ENCODE peak calls at places on chromosomes 11 and 22, in four cellular contexts. E is spleen, Z is PC-3, V is stomach. J is an unnamed sample.

GRCh38 chr11:45054956-45055355 is 91.5 kb upstream of the PRDM11 start:
- DNase-seq in E (no peak), Z (no peak), V (no peak), J (no peak)

GRCh38 chr22:43053176-43053575 is 36.0 kb downstream of the TTLL1 start:
- DNase-seq in E (no peak), Z (peak), V (no peak), J (no peak)

GRCh38 chr11:114348200-114349191 is 51.8 kb downstream of the C11orf71 start:
- DNase-seq in E (no peak), Z (peak), V (peak), J (no peak)

GRCh38 chr11:10326080-10326964 is 21.4 kb downstream of the ADM start:
- DNase-seq in E (no peak), Z (peak), V (peak), J (peak)

GRCh38 chr11:120562806-120563425 is 51.4 kb downstream of the GRIK4 start:
- DNase-seq in E (peak), Z (no peak), V (no peak), J (peak)

GRCh38 chr11:17762309-17762974 is 27.9 kb downstream of the KCNC1 start:
- DNase-seq in E (no peak), Z (peak), V (no peak), J (no peak)

GRCh38 chr22:26398741-26399153 is 30.3 kb upstream of the ASPHD2 start:
- DNase-seq in E (no peak), Z (peak), V (peak), J (peak)

GRCh38 chr11:112128483-112129121 is 35.3 kb downstream of the IL18 start:
- DNase-seq in E (no peak), Z (peak), V (peak), J (peak)

GRCh38 chr22:40748388-40748970 is 69.2 kb downstream of the MCHR1 start:
- DNase-seq in E (no peak), Z (no peak), V (no peak), J (no peak)

GRCh38 chr11:26193714-26194373 is 138.1 kb upstream of the ANO3 start:
- DNase-seq in E (no peak), Z (peak), V (no peak), J (no peak)

GRCh38 chr11:2668876-2669275 is 30.9 kb downstream of the KCNQ1OT1 start:
- DNase-seq in E (peak), Z (no peak), V (peak), J (no peak)

GRCh38 chr11:115083129-115083823 is 404.9 kb downstream of the NXPE2 start:
- DNase-seq in E (no peak), Z (no peak), V (no peak), J (no peak)

GRCh38 chr11:59025097-59025496 is 61.0 kb upstream of the GLYATL1B start:
- DNase-seq in E (no peak), Z (no peak), V (peak), J (no peak)

GRCh38 chr22:44668190-44668885 is 33.7 kb upstream of the PRR5 start:
- DNase-seq in E (peak), Z (no peak), V (no peak), J (peak)

GRCh38 chr11:30006876-30007275 is 10.0 kb downstream of the KCNA4 start:
- DNase-seq in E (no peak), Z (no peak), V (no peak), J (no peak)

GRCh38 chr11:10550503-10550902 is 9.5 kb upstream of the RNF141 start:
- DNase-seq in E (no peak), Z (peak), V (no peak), J (no peak)

GRCh38 chr11:103659138-103659734 is 377.2 kb upstream of the DDI1 start:
- DNase-seq in E (no peak), Z (peak), V (no peak), J (no peak)

GRCh38 chr22:49961601-49962011 is 1.0 kb downstream of the PIM3 start:
- DNase-seq in E (no peak), Z (no peak), V (no peak), J (no peak)
- H3K27ac ChIP-seq in E (peak), Z (peak), V (peak), J (peak)

GRCh38 chr11:93728792-93729128 is 12.5 kb downstream of the TAF1D start:
- DNase-seq in E (no peak), Z (no peak), V (no peak), J (no peak)

GRCh38 chr11:93729129-93729616 is 12.1 kb downstream of the TAF1D start:
- DNase-seq in E (no peak), Z (no peak), V (no peak), J (no peak)

GRCh38 chr11:93727985-93728791 is 13.1 kb downstream of the TAF1D start:
- DNase-seq in E (no peak), Z (no peak), V (no peak), J (no peak)

GRCh38 chr11:93732237-93732892 is 8.9 kb downstream of the TAF1D start:
- DNase-seq in E (no peak), Z (no peak), V (no peak), J (no peak)

DNA sequence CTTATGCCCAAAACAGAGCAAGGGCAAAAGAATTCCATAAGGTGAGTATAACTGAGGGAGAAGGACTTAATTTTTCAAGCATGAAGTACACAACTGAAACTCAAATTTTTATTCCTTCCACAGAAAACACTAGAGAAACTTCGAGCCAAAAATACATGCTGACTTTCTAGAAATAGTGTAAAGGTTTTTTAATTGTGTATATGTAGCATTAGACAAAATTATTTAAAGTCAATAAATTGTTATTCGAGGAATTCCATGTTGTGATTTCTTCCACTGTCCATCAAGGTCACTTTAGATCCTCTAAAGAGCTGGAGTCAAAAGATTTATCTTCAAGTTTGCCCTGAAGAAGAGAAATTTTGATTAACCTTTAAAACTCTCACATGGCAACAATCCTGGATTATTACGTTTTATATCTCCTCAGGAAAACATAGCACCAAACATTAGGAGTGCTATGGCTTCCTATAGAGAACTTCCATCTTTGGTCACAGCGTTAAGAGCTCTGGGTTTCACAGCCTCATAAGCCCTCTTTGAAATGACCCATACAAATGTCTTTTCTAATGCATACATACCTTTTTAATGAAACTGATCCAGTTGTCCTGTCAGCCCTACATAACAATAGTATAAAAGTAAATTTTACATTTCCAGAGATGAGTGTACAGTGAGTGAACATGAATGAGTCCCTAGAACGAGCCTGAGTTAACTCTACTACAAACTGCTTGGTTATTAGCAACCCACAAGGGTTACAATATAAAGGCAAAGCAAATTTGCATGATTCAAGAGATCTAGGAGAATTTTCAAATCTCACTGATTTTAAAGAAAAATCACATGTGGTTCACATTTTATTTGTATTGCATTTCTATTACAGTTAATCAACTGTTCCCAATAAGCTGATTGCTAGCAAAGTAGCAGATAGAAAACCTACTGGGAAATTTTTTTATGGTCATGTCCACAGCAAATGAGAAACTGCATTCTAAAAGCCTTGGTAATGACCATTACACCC is 10.9 kb downstream of the TAF1D start:
- DNase-seq in E (no peak), Z (no peak), V (no peak), J (no peak)
- H3K27ac ChIP-seq in E (no peak), Z (no peak), V (peak), J (no peak)

DNA sequence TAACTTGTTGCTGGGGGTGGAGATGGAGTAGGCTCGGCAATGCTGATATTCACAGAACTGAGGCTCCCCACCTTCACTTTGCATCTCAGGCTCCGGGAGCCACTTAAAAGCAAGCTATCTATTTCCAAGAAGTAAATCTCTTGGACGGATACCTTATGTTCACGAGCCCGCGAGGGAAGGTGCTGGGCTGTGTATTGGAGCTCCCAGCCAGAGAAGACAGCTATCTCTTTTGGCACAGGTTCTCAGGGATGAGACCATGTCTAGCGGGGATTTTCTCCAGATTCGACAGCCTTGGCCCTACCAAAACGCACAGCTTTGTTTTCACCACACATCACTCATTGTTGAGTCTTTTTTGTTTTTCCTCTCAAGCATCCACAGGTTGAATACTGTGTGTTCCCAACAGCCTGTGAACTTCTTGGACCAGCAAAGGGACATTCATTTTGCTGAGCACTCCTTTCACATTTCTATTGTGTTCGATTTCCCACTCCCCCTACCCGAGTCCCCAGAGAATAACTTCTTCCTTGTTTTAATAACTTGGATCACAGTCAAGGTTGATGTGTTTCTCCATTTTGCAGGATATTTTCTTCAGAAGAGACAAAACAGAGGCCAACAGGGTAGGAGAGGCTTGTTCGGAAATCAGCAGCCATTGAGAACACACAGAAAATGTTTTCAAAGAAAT is 23.3 kb downstream of the WT1 start:
- DNase-seq in E (no peak), Z (no peak), V (no peak), J (no peak)
- H3K27ac ChIP-seq in E (no peak), Z (no peak), V (no peak), J (no peak)

GRCh38 chr22:20531404-20532181 is 24.2 kb downstream of the MED15 start:
- DNase-seq in E (no peak), Z (peak), V (peak), J (peak)
- H3K27ac ChIP-seq in E (peak), Z (peak), V (peak), J (peak)